ENCODE peak calls at places on chromosomes 3 and 15, in seven cellular contexts. One of them, this sample, is unnamed.

GRCh38 chr3:38070013-38070412 is 31.0 kb downstream of the DLEC1 start:
- DNase-seq in fibroblast of lung: no peak
- DNase-seq in pons: no peak
- DNase-seq in CD14-positive monocyte: no peak
- DNase-seq in NCI-H69: no peak
- DNase-seq in K562: no peak
- DNase-seq in stimulated activated effector memory CD8-positive, alpha-beta T cell treated with anti-CD3 and anti-CD28 coated beads, Interleukin-12 subunit alpha, Interleukin-12 subunit beta, amount 100 ng/mL, for 72 hours: no peak
- DNase-seq in this sample: no peak

GRCh38 chr15:77572186-77572585 is 60.5 kb downstream of the LINGO1 start:
- DNase-seq in fibroblast of lung: no peak
- DNase-seq in pons: no peak
- DNase-seq in CD14-positive monocyte: no peak
- DNase-seq in NCI-H69: no peak
- DNase-seq in K562: no peak
- DNase-seq in stimulated activated effector memory CD8-positive, alpha-beta T cell treated with anti-CD3 and anti-CD28 coated beads, Interleukin-12 subunit alpha, Interleukin-12 subunit beta, amount 100 ng/mL, for 72 hours: no peak
- DNase-seq in this sample: no peak

GRCh38 chr3:73674280-73674679 is 49.5 kb upstream of the PDZRN3 start:
- DNase-seq in fibroblast of lung: peak
- DNase-seq in pons: no peak
- DNase-seq in CD14-positive monocyte: no peak
- DNase-seq in NCI-H69: peak
- DNase-seq in K562: no peak
- DNase-seq in stimulated activated effector memory CD8-positive, alpha-beta T cell treated with anti-CD3 and anti-CD28 coated beads, Interleukin-12 subunit alpha, Interleukin-12 subunit beta, amount 100 ng/mL, for 72 hours: no peak
- DNase-seq in this sample: no peak

GRCh38 chr3:136728918-136729317 is 23.3 kb downstream of the STAG1 start:
- DNase-seq in fibroblast of lung: peak
- DNase-seq in pons: peak
- DNase-seq in CD14-positive monocyte: no peak
- DNase-seq in NCI-H69: no peak
- DNase-seq in K562: no peak
- DNase-seq in stimulated activated effector memory CD8-positive, alpha-beta T cell treated with anti-CD3 and anti-CD28 coated beads, Interleukin-12 subunit alpha, Interleukin-12 subunit beta, amount 100 ng/mL, for 72 hours: no peak
- DNase-seq in this sample: no peak

GRCh38 chr15:64017591-64018163 is 28.6 kb downstream of the DAPK2 start:
- DNase-seq in fibroblast of lung: peak
- DNase-seq in pons: peak
- DNase-seq in CD14-positive monocyte: no peak
- DNase-seq in NCI-H69: no peak
- DNase-seq in K562: no peak
- DNase-seq in stimulated activated effector memory CD8-positive, alpha-beta T cell treated with anti-CD3 and anti-CD28 coated beads, Interleukin-12 subunit alpha, Interleukin-12 subunit beta, amount 100 ng/mL, for 72 hours: no peak
- DNase-seq in this sample: no peak

GRCh38 chr15:25439456-25439836 is 622 bp upstream of the UBE3A start:
- DNase-seq in fibroblast of lung: peak
- DNase-seq in pons: no peak
- DNase-seq in CD14-positive monocyte: no peak
- DNase-seq in NCI-H69: peak
- DNase-seq in K562: no peak
- DNase-seq in stimulated activated effector memory CD8-positive, alpha-beta T cell treated with anti-CD3 and anti-CD28 coated beads, Interleukin-12 subunit alpha, Interleukin-12 subunit beta, amount 100 ng/mL, for 72 hours: no peak
- DNase-seq in this sample: no peak

GRCh38 chr3:16910207-16910606 is 25.5 kb downstream of the PLCL2 start:
- DNase-seq in fibroblast of lung: no peak
- DNase-seq in pons: no peak
- DNase-seq in CD14-positive monocyte: no peak
- DNase-seq in NCI-H69: no peak
- DNase-seq in K562: no peak
- DNase-seq in stimulated activated effector memory CD8-positive, alpha-beta T cell treated with anti-CD3 and anti-CD28 coated beads, Interleukin-12 subunit alpha, Interleukin-12 subunit beta, amount 100 ng/mL, for 72 hours: no peak
- DNase-seq in this sample: no peak

GRCh38 chr3:81980566-81981494 is 219.4 kb upstream of the GBE1 start:
- DNase-seq in fibroblast of lung: no peak
- DNase-seq in pons: no peak
- DNase-seq in CD14-positive monocyte: no peak
- DNase-seq in NCI-H69: peak
- DNase-seq in K562: no peak
- DNase-seq in stimulated activated effector memory CD8-positive, alpha-beta T cell treated with anti-CD3 and anti-CD28 coated beads, Interleukin-12 subunit alpha, Interleukin-12 subunit beta, amount 100 ng/mL, for 72 hours: no peak
- DNase-seq in this sample: no peak

GRCh38 chr3:161108840-161109239 is 3.7 kb upstream of the B3GALNT1 start:
- DNase-seq in fibroblast of lung: peak
- DNase-seq in pons: no peak
- DNase-seq in CD14-positive monocyte: no peak
- DNase-seq in NCI-H69: no peak
- DNase-seq in K562: no peak
- DNase-seq in stimulated activated effector memory CD8-positive, alpha-beta T cell treated with anti-CD3 and anti-CD28 coated beads, Interleukin-12 subunit alpha, Interleukin-12 subunit beta, amount 100 ng/mL, for 72 hours: no peak
- DNase-seq in this sample: no peak

GRCh38 chr15:79045041-79045440 is 45.5 kb downstream of the RASGRF1 start:
- DNase-seq in fibroblast of lung: no peak
- DNase-seq in pons: no peak
- DNase-seq in CD14-positive monocyte: no peak
- DNase-seq in NCI-H69: no peak
- DNase-seq in K562: no peak
- DNase-seq in stimulated activated effector memory CD8-positive, alpha-beta T cell treated with anti-CD3 and anti-CD28 coated beads, Interleukin-12 subunit alpha, Interleukin-12 subunit beta, amount 100 ng/mL, for 72 hours: no peak
- DNase-seq in this sample: no peak

GRCh38 chr3:52005571-52005986 is 9.9 kb upstream of the RPL29 start:
- DNase-seq in fibroblast of lung: no peak
- DNase-seq in pons: peak
- DNase-seq in CD14-positive monocyte: no peak
- DNase-seq in NCI-H69: peak
- DNase-seq in K562: peak
- DNase-seq in stimulated activated effector memory CD8-positive, alpha-beta T cell treated with anti-CD3 and anti-CD28 coated beads, Interleukin-12 subunit alpha, Interleukin-12 subunit beta, amount 100 ng/mL, for 72 hours: no peak
- DNase-seq in this sample: no peak

GRCh38 chr15:81155375-81156218 is 21.5 kb downstream of the CFAP161 start:
- DNase-seq in fibroblast of lung: peak
- DNase-seq in pons: peak
- DNase-seq in CD14-positive monocyte: no peak
- DNase-seq in NCI-H69: peak
- DNase-seq in K562: peak
- DNase-seq in stimulated activated effector memory CD8-positive, alpha-beta T cell treated with anti-CD3 and anti-CD28 coated beads, Interleukin-12 subunit alpha, Interleukin-12 subunit beta, amount 100 ng/mL, for 72 hours: no peak
- DNase-seq in this sample: no peak

GRCh38 chr3:183239046-183239445 is 14.0 kb upstream of the B3GNT5 start:
- DNase-seq in fibroblast of lung: no peak
- DNase-seq in pons: no peak
- DNase-seq in CD14-positive monocyte: no peak
- DNase-seq in NCI-H69: no peak
- DNase-seq in K562: no peak
- DNase-seq in stimulated activated effector memory CD8-positive, alpha-beta T cell treated with anti-CD3 and anti-CD28 coated beads, Interleukin-12 subunit alpha, Interleukin-12 subunit beta, amount 100 ng/mL, for 72 hours: no peak
- DNase-seq in this sample: no peak

GRCh38 chr15:34318277-34319079 is 19.1 kb downstream of the SLC12A6 start:
- DNase-seq in fibroblast of lung: peak
- DNase-seq in pons: peak
- DNase-seq in CD14-positive monocyte: peak
- DNase-seq in NCI-H69: peak
- DNase-seq in K562: peak
- DNase-seq in stimulated activated effector memory CD8-positive, alpha-beta T cell treated with anti-CD3 and anti-CD28 coated beads, Interleukin-12 subunit alpha, Interleukin-12 subunit beta, amount 100 ng/mL, for 72 hours: no peak
- DNase-seq in this sample: no peak

GRCh38 chr3:132347095-132347494 is 29.9 kb downstream of the ACP3 start:
- DNase-seq in fibroblast of lung: no peak
- DNase-seq in pons: peak
- DNase-seq in CD14-positive monocyte: no peak
- DNase-seq in NCI-H69: peak
- DNase-seq in K562: no peak
- DNase-seq in stimulated activated effector memory CD8-positive, alpha-beta T cell treated with anti-CD3 and anti-CD28 coated beads, Interleukin-12 subunit alpha, Interleukin-12 subunit beta, amount 100 ng/mL, for 72 hours: no peak
- DNase-seq in this sample: no peak

GRCh38 chr3:58572013-58572633 is 5.1 kb downstream of the FAM107A start:
- DNase-seq in fibroblast of lung: no peak
- DNase-seq in pons: no peak
- DNase-seq in CD14-positive monocyte: no peak
- DNase-seq in NCI-H69: no peak
- DNase-seq in K562: no peak
- DNase-seq in stimulated activated effector memory CD8-positive, alpha-beta T cell treated with anti-CD3 and anti-CD28 coated beads, Interleukin-12 subunit alpha, Interleukin-12 subunit beta, amount 100 ng/mL, for 72 hours: no peak
- DNase-seq in this sample: no peak

GRCh38 chr15:36130641-36131310 is 448.6 kb upstream of the CDIN1 start:
- DNase-seq in fibroblast of lung: peak
- DNase-seq in pons: no peak
- DNase-seq in CD14-positive monocyte: no peak
- DNase-seq in NCI-H69: no peak
- DNase-seq in K562: no peak
- DNase-seq in stimulated activated effector memory CD8-positive, alpha-beta T cell treated with anti-CD3 and anti-CD28 coated beads, Interleukin-12 subunit alpha, Interleukin-12 subunit beta, amount 100 ng/mL, for 72 hours: no peak
- DNase-seq in this sample: no peak

GRCh38 chr15:72285927-72286516 is 13.7 kb upstream of the PARP6 start:
- DNase-seq in fibroblast of lung: peak
- DNase-seq in pons: no peak
- DNase-seq in CD14-positive monocyte: peak
- DNase-seq in NCI-H69: peak
- DNase-seq in K562: peak
- DNase-seq in stimulated activated effector memory CD8-positive, alpha-beta T cell treated with anti-CD3 and anti-CD28 coated beads, Interleukin-12 subunit alpha, Interleukin-12 subunit beta, amount 100 ng/mL, for 72 hours: no peak
- DNase-seq in this sample: no peak

GRCh38 chr15:44381223-44381622 is 46.2 kb upstream of the CTDSPL2 start:
- DNase-seq in fibroblast of lung: peak
- DNase-seq in pons: peak
- DNase-seq in CD14-positive monocyte: no peak
- DNase-seq in NCI-H69: no peak
- DNase-seq in K562: no peak
- DNase-seq in stimulated activated effector memory CD8-positive, alpha-beta T cell treated with anti-CD3 and anti-CD28 coated beads, Interleukin-12 subunit alpha, Interleukin-12 subunit beta, amount 100 ng/mL, for 72 hours: no peak
- DNase-seq in this sample: no peak